ENCODE peak calls at places on chromosomes 11 and 22, in ten cellular contexts. F is A549; X is fibroblast of pulmonary artery; T is cardiac muscle cell; H is CD4-positive, alpha-beta T cell; Z is AG04450; C is fibroblast of lung; Y is lung; A is HFFc6; O is coronary artery. W is an unnamed sample.

GRCh38 chr22:43288807-43289417 is 54.3 kb downstream of the SCUBE1 start:
- DNase-seq in F (no peak), X (no peak), T (no peak), H (no peak), Z (no peak), C (no peak), Y (no peak), A (no peak), O (no peak), W (peak; percentile 44)

GRCh38 chr22:40156001-40156516 is 21.7 kb upstream of the TNRC6B start:
- DNase-seq in F (peak; percentile 55), X (peak; percentile 57), T (peak; percentile 72), H (no peak), Z (no peak), C (peak; percentile 68), Y (peak; percentile 55), A (peak; percentile 42), O (no peak), W (no peak)

GRCh38 chr11:71366076-71366475 is 82.1 kb downstream of the DHCR7 start:
- DNase-seq in F (no peak), X (no peak), T (no peak), H (no peak), Z (no peak), C (no peak), Y (no peak), A (no peak), O (no peak), W (no peak)

GRCh38 chr11:115127790-115128189 is 376.4 kb downstream of the CADM1 start:
- DNase-seq in F (no peak), X (no peak), T (no peak), H (no peak), Z (no peak), C (no peak), Y (no peak), A (no peak), O (no peak), W (no peak)

GRCh38 chr11:45180158-45180887 is 33.9 kb downstream of the PRDM11 start:
- DNase-seq in F (peak; percentile 76), X (no peak), T (peak; percentile 75), H (no peak), Z (no peak), C (peak; percentile 27), Y (peak; percentile 48), A (peak; percentile 13), O (no peak), W (no peak)

GRCh38 chr22:21735198-21736083 is at the start of gene YPEL1:
- DNase-seq in F (peak; percentile 77), X (peak; percentile 97), T (peak; percentile 97), H (peak; percentile 96), Z (peak; percentile 83), C (peak; percentile 94), Y (peak; percentile 95), A (peak; percentile 89), O (peak; percentile 96), W (peak; percentile 99)

GRCh38 chr11:96200243-96200642 is 142.8 kb downstream of the MAML2 start:
- DNase-seq in F (no peak), X (peak; percentile 84), T (no peak), H (no peak), Z (peak; percentile 78), C (peak; percentile 88), Y (no peak), A (peak; percentile 81), O (no peak), W (no peak)

GRCh38 chr22:41290262-41291221 is 4.6 kb upstream of the RANGAP1 start:
- DNase-seq in F (no peak), X (peak; percentile 75), T (peak; percentile 23), H (no peak), Z (peak; percentile 72), C (peak; percentile 86), Y (no peak), A (peak; percentile 87), O (no peak), W (no peak)

GRCh38 chr11:12287009-12287373 is 90.4 kb upstream of the PARVA start:
- DNase-seq in F (peak; percentile 87), X (peak; percentile 96), T (no peak), H (no peak), Z (peak; percentile 92), C (peak; percentile 98), Y (peak; percentile 32), A (peak; percentile 93), O (peak; percentile 87), W (no peak)

GRCh38 chr11:1837171-1838076 is 1.4 kb upstream of the TNNI2 start:
- DNase-seq in F (peak; percentile 70), X (peak; percentile 59), T (peak; percentile 85), H (peak; percentile 73), Z (no peak), C (peak; percentile 28), Y (no peak), A (peak; percentile 9), O (no peak), W (peak; percentile 80)

DNA sequence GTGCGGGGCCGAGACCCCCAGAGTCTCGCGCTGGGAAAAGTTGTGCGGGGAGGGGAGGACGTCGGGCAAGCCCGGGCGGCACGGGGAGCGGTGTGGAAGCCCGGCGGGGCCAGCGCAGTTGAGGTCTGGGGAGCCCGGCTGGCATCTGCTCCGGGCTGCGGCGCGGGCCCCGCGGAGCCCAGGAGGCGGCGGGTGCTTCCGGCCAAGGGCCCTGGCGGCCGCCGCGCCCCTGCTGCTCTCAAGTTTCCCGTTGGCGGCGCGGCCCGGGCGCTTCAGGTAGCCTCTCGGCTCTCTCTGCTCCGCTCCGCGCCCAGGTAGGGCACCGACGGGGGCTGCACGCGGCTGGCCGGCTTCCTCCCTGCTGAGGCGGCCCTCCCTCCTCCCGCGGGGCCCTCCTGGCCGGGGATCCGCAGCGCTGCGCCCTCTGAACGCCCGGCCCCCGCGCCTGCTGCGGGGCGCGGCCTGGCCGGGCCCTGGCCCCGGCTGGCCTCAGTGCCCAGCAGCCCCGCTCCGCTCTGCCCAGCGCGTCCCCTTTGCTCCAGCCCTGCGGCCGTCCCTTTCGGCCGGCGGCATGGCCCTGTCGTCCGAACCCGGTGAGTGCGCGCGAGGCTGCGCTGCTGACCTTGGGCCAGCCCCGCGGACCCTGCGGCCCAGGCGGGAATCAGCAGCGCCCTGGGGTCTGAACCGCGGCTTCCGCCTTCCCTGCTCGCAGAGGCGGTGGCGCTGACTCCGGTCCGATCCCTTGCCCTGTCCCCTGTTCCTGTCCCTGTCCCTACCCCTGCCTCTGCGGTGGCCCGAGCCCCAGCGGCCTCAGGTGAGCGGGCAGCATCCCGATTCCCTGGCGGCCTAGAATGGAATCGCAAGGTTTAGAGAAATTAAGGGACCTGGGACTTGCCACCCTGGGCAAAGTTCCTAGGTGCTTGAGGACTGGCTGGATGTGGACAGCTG is 4.3 kb upstream of the AMPD3 start:
- DNase-seq in F (peak; percentile 45), X (peak; percentile 26), T (peak; percentile 50), H (peak; percentile 37), Z (no peak), C (peak; percentile 24), Y (peak; percentile 71), A (no peak), O (no peak), W (peak; percentile 32)
- TF ChIP-seq CTCF in F (no peak), X (peak; percentile 43), T (peak; percentile 56), H (peak; percentile 62), Z (peak; percentile 47), C (peak; percentile 30), Y (no peak), A (peak; percentile 76), O (no peak), W (peak; percentile 21)

DNA sequence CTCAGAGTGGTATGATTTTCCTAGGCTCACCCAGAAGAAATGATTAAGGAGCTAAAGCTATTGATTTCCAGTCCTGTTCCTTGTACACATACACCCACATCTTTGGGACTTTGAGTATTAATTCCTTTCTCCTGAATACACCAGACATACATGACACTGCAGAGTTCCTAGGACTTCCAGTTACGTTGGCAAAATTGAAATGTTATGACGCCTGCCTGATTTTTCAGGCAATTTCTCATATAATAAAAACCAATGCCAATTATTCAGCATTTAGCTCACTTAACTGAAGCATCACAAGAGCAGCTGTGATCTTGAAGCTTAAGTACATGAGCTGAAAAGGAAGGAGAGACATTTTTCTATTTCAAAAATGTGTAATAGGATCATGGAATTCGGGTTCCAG is 4.5 kb downstream of the CLMP start:
- DNase-seq in F (no peak), X (no peak), T (no peak), H (no peak), Z (no peak), C (no peak), Y (no peak), A (no peak), O (no peak), W (no peak)
- TF ChIP-seq CTCF in F (no peak), X (no peak), T (no peak), H (no peak), Z (no peak), C (no peak), Y (no peak), A (no peak), O (no peak), W (no peak)

DNA sequence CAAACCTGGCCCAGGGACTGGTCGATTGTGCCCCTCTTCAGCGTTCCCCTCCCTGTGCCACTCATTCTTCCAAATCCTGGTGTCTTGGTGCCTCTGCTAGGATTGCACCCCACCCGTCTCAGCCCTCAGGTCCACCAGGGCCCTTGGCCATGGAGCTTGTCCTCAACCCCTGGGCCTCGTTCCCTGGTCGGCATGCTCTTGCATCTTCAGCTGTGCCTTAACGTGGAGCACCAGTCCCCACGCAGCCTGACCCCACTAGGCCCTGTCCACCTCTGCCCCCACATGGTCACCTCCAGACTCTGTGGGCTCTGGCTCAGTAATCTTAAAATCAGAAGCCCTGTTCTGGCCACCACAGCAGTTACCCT is 61.1 kb downstream of the OSBP2 start:
- DNase-seq in F (no peak), X (no peak), T (no peak), H (no peak), Z (no peak), C (no peak), Y (no peak), A (no peak), O (no peak), W (no peak)
- TF ChIP-seq CTCF in F (no peak), X (no peak), T (no peak), H (no peak), Z (no peak), C (no peak), Y (no peak), A (peak; percentile 48), O (no peak), W (no peak)

DNA sequence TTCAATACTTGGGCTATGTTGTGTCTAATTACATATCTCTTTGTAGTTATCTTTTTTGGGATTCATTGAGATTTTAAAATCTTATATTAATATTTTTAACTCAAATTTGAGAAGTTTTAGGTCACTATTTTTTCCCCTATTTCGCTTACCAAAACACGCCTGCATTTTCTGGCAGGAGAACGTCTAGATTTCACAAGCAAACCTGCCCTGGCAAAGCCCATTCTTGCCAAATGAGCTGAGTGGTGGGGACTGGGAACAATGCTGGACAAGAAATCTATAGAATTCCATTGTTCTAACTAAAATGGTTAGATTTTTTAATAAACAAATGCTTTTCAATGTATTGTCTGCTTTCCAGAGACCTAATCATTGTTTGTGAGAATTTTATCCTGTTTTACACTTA is 1283.7 kb upstream of the RAG2 start:
- DNase-seq in F (no peak), X (no peak), T (no peak), H (no peak), Z (no peak), C (no peak), Y (no peak), A (no peak), O (no peak), W (no peak)
- TF ChIP-seq CTCF in F (no peak), X (no peak), T (no peak), H (no peak), Z (no peak), C (no peak), Y (no peak), A (no peak), O (no peak), W (no peak)

DNA sequence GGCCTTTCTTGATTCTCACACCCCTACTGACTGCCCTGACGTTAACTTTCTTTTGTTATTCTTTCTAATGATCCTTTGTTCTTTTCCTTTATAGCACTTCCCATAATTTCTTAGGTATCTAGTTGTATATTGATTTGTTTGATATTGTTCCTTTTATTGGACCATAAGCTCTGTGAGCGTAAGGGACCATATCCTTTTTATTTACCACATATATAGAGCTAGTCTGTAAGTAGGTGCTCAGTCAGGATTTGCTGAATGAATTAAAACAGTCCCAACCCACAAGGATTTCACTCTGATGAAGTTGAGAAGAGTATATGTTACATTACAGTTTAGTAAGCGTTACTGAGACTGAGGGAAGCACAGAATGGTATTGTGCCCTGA is 68.8 kb downstream of the EMSY start:
- DNase-seq in F (no peak), X (no peak), T (no peak), H (no peak), Z (no peak), C (no peak), Y (no peak), A (no peak), O (no peak), W (no peak)
- TF ChIP-seq CTCF in F (no peak), X (no peak), T (no peak), H (no peak), Z (no peak), C (no peak), Y (no peak), A (no peak), O (no peak), W (no peak)

W was measured in natural killer cell.